ENCODE peak calls at places on chromosomes 2 and 18, in eight cellular contexts. U, R, V, M, P, T, S and F are unnamed samples.
A peak's percentile ranks its signal among the peaks of the same experiment; 100 is the strongest.

GRCh38 chr2:146912536-146912935 is 932.3 kb upstream of the ACVR2A start:
- DNase-seq in M (no peak), S (no peak), T (no peak), P (no peak), U (no peak), R (no peak), V (no peak), F (no peak)

GRCh38 chr2:203582468-203582867 is 47.4 kb upstream of the RAPH1 start:
- DNase-seq in T (peak; percentile 59), S (no peak), P (no peak), M (no peak), U (no peak), R (no peak), V (no peak), F (no peak)

GRCh38 chr2:36562973-36563532 is 34.9 kb downstream of the FEZ2 start:
- DNase-seq in S (no peak), R (peak; percentile 63), T (peak; percentile 78), M (no peak), U (no peak), V (no peak), P (no peak), F (no peak)

GRCh38 chr2:15828576-15828975 is 111.8 kb upstream of the MYCN start:
- DNase-seq in U (no peak), P (no peak), S (no peak), R (no peak), M (no peak), V (no peak), T (no peak), F (no peak)

GRCh38 chr18:35415511-35416427 is 38.6 kb upstream of the ZNF396 start:
- DNase-seq in T (peak; percentile 11), R (no peak), S (no peak), P (no peak), M (no peak), V (no peak), U (no peak), F (no peak)

GRCh38 chr18:58788971-58789797 is 75.5 kb upstream of the ZNF532 start:
- DNase-seq in R (no peak), T (peak; percentile 86), P (no peak), M (no peak), V (peak; percentile 33), U (peak; percentile 69), S (no peak), F (no peak)

GRCh38 chr2:26786207-26787023 is 559 bp downstream of the CENPA start:
- DNase-seq in P (peak; percentile 53), U (peak; percentile 74), V (no peak), M (peak; percentile 16), T (no peak), R (peak; percentile 41), S (no peak), F (no peak)

GRCh38 chr2:27582695-27583389 is at the start of gene ZNF512:
- DNase-seq in V (peak; percentile 89), M (peak; percentile 79), S (peak; percentile 65), R (peak; percentile 96), T (peak; percentile 95), P (peak; percentile 88), U (peak; percentile 93), F (peak; percentile 82)

GRCh38 chr2:101546376-101547058 is 71.6 kb upstream of the RFX8 start:
- DNase-seq in R (no peak), U (no peak), T (peak; percentile 53), P (no peak), S (no peak), M (no peak), V (no peak), F (no peak)

GRCh38 chr18:79218605-79219195 is 149.5 kb downstream of the ATP9B start:
- DNase-seq in V (no peak), U (no peak), T (no peak), S (no peak), P (no peak), R (no peak), M (no peak), F (no peak)

GRCh38 chr2:25567406-25567805 is 106.0 kb downstream of the DTNB start:
- DNase-seq in S (no peak), T (peak; percentile 71), U (no peak), V (no peak), R (peak; percentile 50), P (peak; percentile 63), M (peak; percentile 16), F (no peak)

GRCh38 chr2:159116922-159117321 is 148.5 kb downstream of the TANC1 start:
- DNase-seq in S (no peak), T (no peak), R (no peak), M (no peak), U (no peak), P (no peak), V (no peak), F (no peak)

GRCh38 chr2:161146209-161146775 is 13.9 kb upstream of the TANK start:
- DNase-seq in V (no peak), R (no peak), P (no peak), S (no peak), U (no peak), T (no peak), M (no peak), F (no peak)

GRCh38 chr2:144712277-144712944 is 192.5 kb upstream of the ZEB2 start:
- DNase-seq in T (peak; percentile 3), P (no peak), U (no peak), M (no peak), S (no peak), V (no peak), R (no peak), F (no peak)

GRCh38 chr2:156562136-156562535 is 126.0 kb downstream of the GPD2 start:
- DNase-seq in M (no peak), S (no peak), R (no peak), U (no peak), V (no peak), P (no peak), T (no peak), F (no peak)

GRCh38 chr2:102473020-102473419 is at the start of gene SLC9A4:
- DNase-seq in U (no peak), M (peak; percentile 44), V (peak; percentile 61), T (peak; percentile 65), R (peak; percentile 41), S (no peak), P (peak; percentile 41), F (peak; percentile 59)

GRCh38 chr2:218367415-218368149 is 10.9 kb downstream of the CATIP start:
- DNase-seq in R (peak; percentile 86), M (peak; percentile 71), U (peak; percentile 97), T (peak; percentile 65), S (no peak), P (peak; percentile 66), V (peak; percentile 84), F (peak; percentile 78)

GRCh38 chr2:200077838-200078237 is 122.5 kb downstream of the MAIP1 start:
- DNase-seq in T (no peak), U (no peak), P (no peak), V (no peak), R (no peak), S (no peak), M (no peak), F (no peak)

GRCh38 chr2:73243884-73244570 is 9.9 kb downstream of the CCT7 start:
- DNase-seq in T (peak; percentile 73), U (no peak), P (no peak), V (no peak), S (no peak), M (no peak), R (no peak), F (peak; percentile 30)

GRCh38 chr2:55148269-55148668 is 83.8 kb downstream of the CLHC1 start:
- DNase-seq in U (no peak), R (peak; percentile 12), T (peak; percentile 62), P (no peak), S (no peak), M (no peak), V (no peak), F (no peak)

GRCh38 chr18:55189972-55190371 is 230.7 kb upstream of the CCDC68 start:
- DNase-seq in P (no peak), V (peak; percentile 46), U (no peak), R (no peak), S (no peak), T (no peak), M (no peak), F (no peak)